ENCODE peak calls at places on chromosomes 1 and 21, in ten cellular contexts. U is adrenal gland; J is cardiac muscle cell; B is uterus; P is mucosa of descending colon; N is CD8-positive, alpha-beta T cell; Y is fibroblast of villous mesenchyme; M is HAP-1; H is thyroid gland; Z is PC-3. V is an unnamed sample.

GRCh38 chr1:101174722-101175121 is 62.1 kb upstream of the S1PR1 start:
- DNase-seq in N (no peak), H (no peak), P (no peak), Z (peak), M (no peak), B (no peak), J (no peak), Y (peak), U (no peak), V (no peak)

GRCh38 chr1:197265168-197265567 is 2.9 kb upstream of the CRB1 start:
- DNase-seq in Y (no peak), Z (no peak), J (no peak), B (no peak), N (no peak), H (no peak), U (no peak), P (no peak), M (no peak), V (no peak)

GRCh38 chr1:87330954-87331318 is 2.3 kb downstream of the LMO4 start:
- DNase-seq in B (no peak), P (no peak), Y (no peak), Z (no peak), U (no peak), M (no peak), J (peak), N (no peak), H (no peak), V (no peak)

GRCh38 chr1:23597635-23598388 is 38.5 kb upstream of the ID3 start:
- DNase-seq in P (no peak), M (peak), Y (no peak), U (no peak), N (no peak), H (no peak), J (no peak), B (no peak), Z (no peak), V (no peak)

GRCh38 chr1:200217703-200218102 is 190.2 kb downstream of the NR5A2 start:
- DNase-seq in B (no peak), P (no peak), N (no peak), J (no peak), U (no peak), Z (no peak), Y (no peak), H (no peak), M (no peak), V (no peak)

GRCh38 chr1:193677874-193678273 is 491.5 kb upstream of the B3GALT2 start:
- DNase-seq in B (no peak), Y (no peak), U (no peak), J (peak), Z (no peak), M (no peak), P (no peak), N (no peak), H (no peak), V (no peak)

GRCh38 chr1:29017975-29018712 is 103.8 kb downstream of the EPB41 start:
- DNase-seq in P (no peak), N (no peak), B (no peak), Z (no peak), Y (no peak), J (no peak), U (no peak), H (no peak), M (no peak), V (no peak)

GRCh38 chr1:41482001-41482765 is 2.3 kb downstream of the EDN2 start:
- DNase-seq in Z (peak), B (peak), P (peak), N (no peak), H (peak), M (no peak), Y (no peak), J (no peak), U (peak), V (no peak)

GRCh38 chr21:32099812-32100416 is 178.9 kb downstream of the MIS18A start:
- DNase-seq in B (no peak), H (no peak), M (no peak), N (no peak), P (no peak), U (no peak), Y (no peak), Z (no peak), J (no peak), V (peak)

GRCh38 chr1:184974086-184974836 is at the start of gene NIBAN1:
- DNase-seq in J (peak), N (peak), Y (peak), M (peak), P (peak), H (peak), B (peak), U (peak), Z (peak), V (no peak)

GRCh38 chr21:26826801-26827200 is 18.4 kb downstream of the ADAMTS1 start:
- DNase-seq in U (no peak), B (no peak), P (no peak), J (no peak), Y (peak), Z (no peak), M (no peak), H (no peak), N (no peak), V (no peak)

GRCh38 chr1:7335224-7335879 is 435.7 kb upstream of the VAMP3 start:
- DNase-seq in N (no peak), M (no peak), Y (peak), Z (peak), H (no peak), P (no peak), J (no peak), U (no peak), B (no peak), V (no peak)

GRCh38 chr1:98502937-98503336 is 158.6 kb upstream of the SNX7 start:
- DNase-seq in B (no peak), P (no peak), H (no peak), U (no peak), M (no peak), N (no peak), Z (no peak), Y (no peak), J (no peak), V (no peak)

GRCh38 chr1:41319803-41320711 is 41.2 kb upstream of the FOXO6 start:
- DNase-seq in Y (no peak), J (no peak), B (peak), H (no peak), U (peak), Z (no peak), N (no peak), P (no peak), M (no peak), V (no peak)

GRCh38 chr1:85464497-85465098 is 361 bp downstream of the DDAH1 start:
- DNase-seq in B (peak), N (no peak), Z (peak), J (no peak), Y (peak), P (peak), M (peak), H (peak), U (peak), V (no peak)

GRCh38 chr1:119594386-119594785 is 53.7 kb downstream of the ZNF697 start:
- DNase-seq in N (no peak), M (no peak), B (no peak), P (no peak), U (no peak), Z (peak), Y (no peak), J (no peak), H (no peak), V (no peak)

GRCh38 chr1:154431586-154432373 is 26.6 kb downstream of the IL6R start:
- DNase-seq in J (no peak), U (no peak), N (no peak), Y (peak), Z (peak), P (no peak), H (no peak), B (no peak), M (no peak), V (no peak)

GRCh38 chr1:43839056-43839455 is 94.5 kb upstream of the ARTN start:
- DNase-seq in H (no peak), Y (no peak), U (no peak), Z (no peak), N (no peak), B (no peak), M (no peak), J (no peak), P (no peak), V (no peak)

GRCh38 chr1:47618222-47618720 is 180.4 kb downstream of the FOXD2 start:
- DNase-seq in N (no peak), P (no peak), U (peak), J (no peak), Z (no peak), Y (no peak), H (no peak), M (no peak), B (no peak), V (no peak)

GRCh38 chr1:21099034-21099868 is 77.4 kb downstream of the EIF4G3 start:
- DNase-seq in M (no peak), Y (peak), Z (peak), U (no peak), B (no peak), J (no peak), P (no peak), H (no peak), N (no peak), V (no peak)

GRCh38 chr1:117067528-117068370 is 7.6 kb downstream of the TTF2 start:
- DNase-seq in B (peak), M (peak), J (peak), Z (peak), P (no peak), N (peak), H (peak), Y (peak), U (peak), V (no peak)

GRCh38 chr1:27144920-27145661 is 9.8 kb downstream of the SLC9A1 start:
- DNase-seq in M (no peak), U (no peak), P (peak), Z (no peak), H (no peak), Y (peak), N (no peak), B (no peak), J (no peak), V (no peak)

GRCh38 chr1:37267111-37267835 is 207.1 kb upstream of the ZC3H12A start:
- DNase-seq in Y (no peak), N (no peak), H (no peak), M (peak), J (no peak), P (no peak), Z (no peak), U (no peak), B (no peak), V (no peak)

GRCh38 chr1:84379128-84379527 is 19.2 kb upstream of the DNASE2B start:
- DNase-seq in M (no peak), U (no peak), N (no peak), Y (peak), H (no peak), J (no peak), P (no peak), B (no peak), Z (peak), V (no peak)

GRCh38 chr1:235910357-235911299 is 43.9 kb upstream of the LYST start:
- DNase-seq in M (no peak), U (peak), B (peak), J (no peak), Y (peak), P (no peak), H (peak), N (no peak), Z (peak), V (no peak)

GRCh38 chr21:16195476-16195875 is 465.7 kb downstream of the USP25 start:
- DNase-seq in B (no peak), Z (no peak), P (no peak), H (no peak), Y (peak), N (no peak), U (no peak), J (no peak), M (no peak), V (no peak)

GRCh38 chr21:16195896-16196443 is 466.2 kb downstream of the USP25 start:
- DNase-seq in N (no peak), H (no peak), M (no peak), U (no peak), Y (no peak), Z (no peak), B (no peak), P (no peak), J (no peak), V (no peak)

GRCh38 chr21:16196521-16197208 is 466.9 kb downstream of the USP25 start:
- DNase-seq in P (no peak), H (no peak), Z (no peak), B (no peak), M (no peak), U (no peak), J (no peak), Y (peak), N (no peak), V (no peak)

GRCh38 chr21:16193758-16194606 is 464.2 kb downstream of the USP25 start:
- DNase-seq in B (peak), H (peak), P (no peak), J (peak), N (no peak), U (peak), M (peak), Y (peak), Z (peak), V (no peak)

GRCh38 chr21:16194851-16195251 is 465.1 kb downstream of the USP25 start:
- DNase-seq in Z (no peak), H (no peak), P (no peak), N (no peak), J (peak), Y (peak), M (peak), U (no peak), B (no peak), V (no peak)
- H3K4me3 ChIP-seq in Z (peak), H (peak), P (no peak), N (no peak), J (peak), Y (peak), M (peak), U (no peak), B (peak), V (no peak)

GRCh38 chr1:66271904-66272254 is 262.1 kb upstream of the SGIP1 start:
- DNase-seq in B (peak), Y (peak), P (peak), Z (peak), J (no peak), N (no peak), H (peak), U (peak), M (no peak), V (no peak)
- H3K4me3 ChIP-seq in B (no peak), Y (no peak), P (no peak), Z (peak), J (no peak), N (no peak), H (no peak), U (no peak), M (no peak), V (no peak)

GRCh38 chr1:74197255-74197654 is 721 bp downstream of the LRRIQ3 start:
- DNase-seq in Z (no peak), M (no peak), U (no peak), N (no peak), B (no peak), H (no peak), Y (no peak), J (no peak), P (no peak), V (no peak)

GRCh38 chr1:74197657-74198552 is at the start of the genes FPGT and LRRIQ3:
- DNase-seq in Y (peak), Z (peak), J (peak), N (peak), H (peak), B (peak), U (peak), P (peak), M (peak), V (peak)

GRCh38 chr1:74193908-74194307 is 4.1 kb downstream of the LRRIQ3 start:
- DNase-seq in Z (peak), Y (peak), H (no peak), N (no peak), B (no peak), U (peak), M (no peak), J (peak), P (no peak), V (no peak)

GRCh38 chr1:74195339-74195738 is 2.6 kb downstream of the LRRIQ3 start:
- DNase-seq in N (no peak), Y (no peak), B (no peak), J (no peak), H (no peak), Z (no peak), M (no peak), P (no peak), U (no peak), V (no peak)

GRCh38 chr1:74199504-74199903 is 1.5 kb downstream of the FPGT start:
- DNase-seq in Y (no peak), P (no peak), U (no peak), J (no peak), B (no peak), N (no peak), H (no peak), M (no peak), Z (no peak), V (no peak)
- H3K4me3 ChIP-seq in Y (no peak), P (no peak), U (no peak), J (peak), B (no peak), N (no peak), H (no peak), M (no peak), Z (peak), V (no peak)

DNA sequence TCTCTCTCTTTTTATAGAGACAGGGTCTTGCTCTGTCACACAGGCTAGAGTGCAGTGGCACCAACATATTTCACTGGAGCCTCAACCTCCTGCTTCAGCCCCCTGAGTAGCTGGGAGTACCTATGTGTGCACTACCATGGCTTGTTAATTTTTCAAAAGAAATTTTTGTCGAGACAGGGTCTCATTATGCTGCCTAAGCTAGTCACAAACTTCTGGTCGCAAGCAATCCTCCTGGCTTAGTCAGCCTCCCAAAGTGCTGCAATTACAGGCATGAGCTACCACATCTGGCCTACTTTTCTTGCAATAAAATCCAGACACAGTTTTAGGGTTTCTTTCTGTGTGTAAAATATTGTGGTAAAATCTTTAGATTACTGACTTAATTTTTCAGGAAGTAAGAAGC is 27.9 kb upstream of the NTPCR start:
- DNase-seq in Z (no peak), P (no peak), N (no peak), B (no peak), M (no peak), J (no peak), Y (peak), U (no peak), H (no peak), V (no peak)
- H3K4me3 ChIP-seq in Z (no peak), P (no peak), N (no peak), B (no peak), M (no peak), J (no peak), Y (no peak), U (no peak), H (no peak), V (no peak)

DNA sequence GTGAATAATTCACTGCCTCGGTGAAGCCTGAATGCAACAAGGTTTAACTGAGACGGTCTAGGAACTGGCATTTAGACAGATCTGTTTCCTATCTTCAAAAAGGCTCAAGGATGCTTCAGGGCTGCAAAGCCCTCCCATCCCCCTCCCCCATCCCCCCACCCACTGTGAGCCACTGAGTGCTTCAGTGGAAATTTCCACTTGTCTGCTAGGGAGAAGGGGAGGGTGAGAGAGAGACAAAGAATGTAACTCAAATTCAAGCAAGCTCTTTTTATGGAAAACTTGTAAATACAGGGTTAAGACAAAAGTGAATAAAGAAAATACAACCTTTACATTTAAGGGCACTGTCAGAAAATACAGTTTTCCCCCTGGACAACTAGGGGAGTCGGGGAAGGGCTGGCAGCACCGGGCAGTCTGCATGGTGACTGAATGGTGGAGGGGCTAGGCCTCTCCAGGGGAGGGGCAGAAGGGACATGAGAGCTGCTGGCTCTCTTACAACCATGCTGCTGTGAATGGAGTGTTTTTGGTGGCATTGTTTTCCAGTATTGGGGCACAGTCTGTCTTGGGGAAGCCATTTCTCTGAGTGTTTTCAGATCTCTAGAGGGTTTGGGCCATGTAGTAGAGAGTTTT is 56.7 kb downstream of the MRPS6 start:
- DNase-seq in U (no peak), N (no peak), Y (peak), H (peak), M (peak), P (no peak), B (no peak), J (peak), Z (no peak), V (peak)
- H3K4me3 ChIP-seq in U (no peak), N (no peak), Y (peak), H (no peak), M (no peak), P (no peak), B (peak), J (no peak), Z (no peak), V (peak)

V was measured in Jurkat, Clone E6-1.